ENCODE peak calls at places on chromosomes 6 and 20, in four cellular contexts. M is fibroblast of lung, H is caudate nucleus, V is left ventricle myocardium inferior. Z is an unnamed sample.

GRCh38 chr20:2302369-2302768 is 6.6 kb downstream of the TGM3 start:
- DNase-seq in H (no peak), V (no peak), M (no peak), Z (no peak)

GRCh38 chr6:46963626-46964025 is 41.9 kb upstream of the ADGRF5 start:
- DNase-seq in H (no peak), V (no peak), M (no peak), Z (no peak)

GRCh38 chr20:49983848-49984408 is 1.1 kb downstream of the SNAI1 start:
- DNase-seq in M (peak), V (peak), H (no peak), Z (no peak)

GRCh38 chr6:7697820-7698623 is 27.9 kb upstream of the BMP6 start:
- DNase-seq in V (no peak), M (peak), H (no peak), Z (peak)

GRCh38 chr20:8305449-8305978 is 173.4 kb downstream of the PLCB1 start:
- DNase-seq in H (no peak), M (peak), V (peak), Z (peak)

GRCh38 chr6:125512621-125513020 is 210.9 kb upstream of the HDDC2 start:
- DNase-seq in V (no peak), M (no peak), H (no peak), Z (no peak)

GRCh38 chr6:41578714-41579610 is 32.8 kb downstream of the FOXP4 start:
- DNase-seq in H (no peak), M (peak), V (no peak), Z (no peak)

GRCh38 chr20:31606678-31606927 is 1.5 kb downstream of the ID1 start:
- DNase-seq in M (no peak), V (no peak), H (no peak), Z (no peak)

GRCh38 chr6:109304284-109305015 is 77.8 kb downstream of the CD164 start:
- DNase-seq in V (no peak), H (no peak), M (no peak), Z (no peak)

GRCh38 chr6:134935076-134935475 is 14.8 kb downstream of the ALDH8A1 start:
- DNase-seq in H (no peak), V (no peak), M (no peak), Z (peak)

GRCh38 chr6:37170273-37171140 is 555 bp downstream of the PIM1 start:
- DNase-seq in V (peak), H (peak), M (no peak), Z (no peak)

GRCh38 chr6:87817226-87817625 is 115.2 kb upstream of the AKIRIN2 start:
- DNase-seq in V (no peak), M (no peak), H (no peak), Z (no peak)

GRCh38 chr20:46057856-46058655 is 29.0 kb downstream of the SLC12A5 start:
- DNase-seq in V (peak), H (no peak), M (peak), Z (no peak)

GRCh38 chr20:59006864-59007757 is at the start of gene CTSZ:
- DNase-seq in H (no peak), M (peak), V (peak), Z (no peak)

GRCh38 chr6:107769053-107769658 is 55.0 kb downstream of the SCML4 start:
- DNase-seq in H (no peak), V (no peak), M (no peak), Z (no peak)

GRCh38 chr6:25366785-25367657 is 87.8 kb downstream of the CARMIL1 start:
- DNase-seq in H (no peak), V (no peak), M (no peak), Z (no peak)

GRCh38 chr20:58721951-58722371 is 29.4 kb downstream of the NPEPL1 start:
- DNase-seq in V (peak), M (no peak), H (no peak), Z (no peak)

GRCh38 chr20:51563597-51564332 is 21.2 kb upstream of the NFATC2 start:
- DNase-seq in V (peak), H (no peak), M (peak), Z (no peak)

GRCh38 chr6:166307981-166308768 is at the start of gene PRR18:
- DNase-seq in M (no peak), V (no peak), H (peak), Z (no peak)

GRCh38 chr6:17984822-17985660 is 2.4 kb downstream of the KIF13A start:
- DNase-seq in V (no peak), H (no peak), M (peak), Z (no peak)

GRCh38 chr6:155247618-155248017 is 16.2 kb upstream of the CLDN20 start:
- DNase-seq in M (peak), H (no peak), V (no peak), Z (peak)

GRCh38 chr6:16181429-16182359 is 52.8 kb downstream of the MYLIP start:
- DNase-seq in M (no peak), V (no peak), H (no peak), Z (no peak)

GRCh38 chr20:45971675-45972499 is at the start of gene ZNF335:
- DNase-seq in M (peak), V (peak), H (peak), Z (peak)

GRCh38 chr20:38275815-38276550 is 15.4 kb upstream of the KIAA1755 start:
- DNase-seq in V (no peak), H (no peak), M (peak), Z (peak)

GRCh38 chr6:25835442-25836283 is 3.8 kb upstream of the SLC17A1 start:
- DNase-seq in V (no peak), M (no peak), H (no peak), Z (no peak)

GRCh38 chr6:37172991-37173572 is 3.1 kb downstream of the PIM1 start:
- DNase-seq in H (no peak), M (no peak), V (no peak), Z (no peak)

GRCh38 chr20:2093200-2093781 is 8.3 kb upstream of the STK35 start:
- DNase-seq in V (no peak), M (peak), H (no peak), Z (no peak)

GRCh38 chr20:59835448-59836395 is 97.7 kb downstream of the SYCP2 start:
- DNase-seq in M (peak), H (no peak), V (peak), Z (no peak)

GRCh38 chr20:62346398-62347150 is 20.5 kb downstream of the LAMA5 start:
- DNase-seq in H (no peak), M (no peak), V (no peak), Z (no peak)

GRCh38 chr6:33374359-33374910 is 17.2 kb upstream of the KIFC1 start:
- DNase-seq in H (no peak), M (no peak), V (no peak), Z (no peak)

GRCh38 chr20:64113444-64113775 is 6.0 kb upstream of the NPBWR2 start:
- DNase-seq in H (no peak), M (no peak), V (no peak), Z (no peak)

GRCh38 chr20:20286061-20286460 is 81.8 kb upstream of the INSM1 start:
- DNase-seq in H (no peak), V (no peak), M (no peak), Z (no peak)

GRCh38 chr6:102981631-102982030 is 1588.1 kb downstream of the GRIK2 start:
- DNase-seq in H (no peak), V (no peak), M (no peak), Z (no peak)

GRCh38 chr20:35410613-35411012 is 1.2 kb downstream of the UQCC1 start:
- DNase-seq in V (no peak), H (no peak), M (no peak), Z (no peak)
- H3K27ac ChIP-seq in V (no peak), H (no peak), M (no peak), Z (no peak)

DNA sequence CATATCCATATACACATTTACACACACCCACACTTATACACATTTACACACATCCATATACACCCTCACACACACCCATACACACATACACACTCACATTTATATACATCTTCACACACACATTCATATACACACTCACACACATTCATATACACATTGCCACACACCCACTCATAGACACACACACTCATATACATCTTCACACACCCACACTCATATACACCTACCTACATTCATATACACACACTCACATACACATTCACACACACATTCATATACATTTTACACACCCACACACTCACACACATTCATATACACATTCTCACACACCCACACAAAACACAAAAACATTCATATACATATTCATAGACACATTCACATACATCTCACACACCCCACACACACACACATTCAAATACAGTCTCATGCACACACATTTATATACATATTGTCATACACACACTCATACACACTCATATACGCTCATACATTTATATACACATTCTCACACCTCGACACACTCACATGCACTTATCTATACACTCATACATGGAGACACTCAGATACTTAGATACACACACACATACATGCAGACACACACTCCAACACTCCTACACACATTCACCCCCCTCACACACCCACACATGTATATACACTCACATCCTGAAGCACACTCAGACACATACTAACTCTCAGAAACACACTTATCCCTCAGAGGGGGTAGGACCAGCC is 82.1 kb downstream of the MRPL14 start:
- DNase-seq in M (no peak), H (no peak), V (no peak), Z (no peak)
- H3K27ac ChIP-seq in M (no peak), H (no peak), V (peak), Z (no peak)

GRCh38 chr6:44169154-44169553 is 10.5 kb downstream of the CAPN11 start:
- DNase-seq in H (no peak), V (no peak), M (peak), Z (no peak)
- H3K27ac ChIP-seq in H (no peak), V (no peak), M (no peak), Z (no peak)

GRCh38 chr6:52307900-52308372 is 23.4 kb upstream of the MCM3 start:
- DNase-seq in V (no peak), H (no peak), M (no peak), Z (no peak)
- H3K27ac ChIP-seq in V (no peak), H (no peak), M (no peak), Z (no peak)

GRCh38 chr20:57618766-57619052 is 1.5 kb downstream of the ZBP1 start:
- DNase-seq in M (no peak), V (no peak), H (no peak), Z (no peak)
- H3K27ac ChIP-seq in M (no peak), V (peak), H (no peak), Z (no peak)

GRCh38 chr6:52532457-52532856 is 44.4 kb downstream of the TRAM2 start:
- DNase-seq in V (no peak), M (no peak), H (no peak), Z (no peak)

GRCh38 chr6:52529311-52529710 is 47.5 kb downstream of the TRAM2 start:
- DNase-seq in H (no peak), V (no peak), M (no peak), Z (no peak)

GRCh38 chr6:52530351-52530750 is 46.5 kb downstream of the TRAM2 start:
- DNase-seq in H (no peak), M (no peak), V (no peak), Z (no peak)

GRCh38 chr6:52533491-52533890 is 43.4 kb downstream of the TRAM2 start:
- DNase-seq in M (no peak), V (no peak), H (no peak), Z (no peak)

GRCh38 chr6:52531396-52531795 is 45.5 kb downstream of the TRAM2 start:
- DNase-seq in H (no peak), V (no peak), M (no peak), Z (no peak)
- H3K27ac ChIP-seq in H (no peak), V (no peak), M (no peak), Z (no peak)

DNA sequence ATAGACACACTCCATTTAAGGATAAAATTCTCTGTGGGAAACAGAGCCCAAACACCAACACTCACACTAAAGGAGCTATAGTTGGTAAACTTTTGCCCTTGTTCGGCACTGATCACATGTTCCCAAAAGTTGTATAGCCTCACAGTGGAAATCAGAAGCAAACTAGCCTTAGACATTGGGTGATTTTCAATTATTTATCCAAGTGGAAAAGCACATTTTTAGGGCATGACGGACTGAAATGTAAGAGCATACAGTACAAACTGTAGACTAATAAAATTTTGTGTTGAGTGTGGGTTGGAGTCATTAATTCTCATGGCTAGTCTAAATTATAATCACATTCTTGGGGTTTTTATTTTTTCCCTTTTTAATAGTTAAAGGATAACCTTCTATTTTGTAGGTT is 202.4 kb downstream of the MOXD1 start:
- DNase-seq in M (peak), V (no peak), H (no peak), Z (no peak)
- H3K27ac ChIP-seq in M (no peak), V (peak), H (no peak), Z (no peak)

GRCh38 chr20:9400371-9401025 is 113.9 kb upstream of the LAMP5 start:
- DNase-seq in H (no peak), M (no peak), V (no peak), Z (no peak)
- H3K27ac ChIP-seq in H (no peak), M (no peak), V (no peak), Z (no peak)

DNA sequence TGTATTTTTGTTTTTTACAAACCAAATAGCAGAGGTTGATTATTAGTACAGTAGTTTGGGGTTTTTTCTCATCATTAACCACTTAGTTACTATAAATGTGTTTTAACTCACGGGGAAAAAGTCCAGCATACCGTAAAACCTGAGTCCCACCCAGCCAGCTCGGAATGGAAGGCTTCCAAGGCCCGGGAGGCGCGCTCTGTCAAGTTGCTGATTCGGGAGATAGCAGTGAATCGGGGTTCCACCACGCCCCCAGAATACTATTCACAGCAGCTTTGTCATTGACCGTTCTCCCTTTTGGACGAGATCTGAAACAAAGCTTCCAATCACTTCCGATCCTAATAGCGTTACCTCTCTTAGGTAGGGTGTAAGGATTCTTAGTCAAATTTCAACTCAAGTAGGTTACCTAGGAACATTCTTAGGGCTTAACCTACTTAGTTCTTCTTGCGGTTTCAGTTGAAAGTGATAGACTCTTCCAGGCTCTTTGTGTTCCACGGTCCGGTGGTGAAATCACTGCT is 232.8 kb upstream of the QKI start:
- DNase-seq in H (no peak), M (no peak), V (no peak), Z (no peak)
- H3K27ac ChIP-seq in H (peak), M (no peak), V (peak), Z (no peak)

GRCh38 chr6:89028774-89029173 is 51.8 kb upstream of the PNRC1 start:
- DNase-seq in H (no peak), V (no peak), M (no peak), Z (no peak)

GRCh38 chr6:89035252-89036106 is 45.1 kb upstream of the PNRC1 start:
- DNase-seq in H (no peak), M (peak), V (peak), Z (peak)

GRCh38 chr6:89032599-89032998 is 48.0 kb upstream of the PNRC1 start:
- DNase-seq in H (no peak), M (peak), V (no peak), Z (no peak)

GRCh38 chr6:89037156-89037900 is 43.2 kb upstream of the PNRC1 start:
- DNase-seq in M (no peak), V (no peak), H (no peak), Z (peak)

DNA sequence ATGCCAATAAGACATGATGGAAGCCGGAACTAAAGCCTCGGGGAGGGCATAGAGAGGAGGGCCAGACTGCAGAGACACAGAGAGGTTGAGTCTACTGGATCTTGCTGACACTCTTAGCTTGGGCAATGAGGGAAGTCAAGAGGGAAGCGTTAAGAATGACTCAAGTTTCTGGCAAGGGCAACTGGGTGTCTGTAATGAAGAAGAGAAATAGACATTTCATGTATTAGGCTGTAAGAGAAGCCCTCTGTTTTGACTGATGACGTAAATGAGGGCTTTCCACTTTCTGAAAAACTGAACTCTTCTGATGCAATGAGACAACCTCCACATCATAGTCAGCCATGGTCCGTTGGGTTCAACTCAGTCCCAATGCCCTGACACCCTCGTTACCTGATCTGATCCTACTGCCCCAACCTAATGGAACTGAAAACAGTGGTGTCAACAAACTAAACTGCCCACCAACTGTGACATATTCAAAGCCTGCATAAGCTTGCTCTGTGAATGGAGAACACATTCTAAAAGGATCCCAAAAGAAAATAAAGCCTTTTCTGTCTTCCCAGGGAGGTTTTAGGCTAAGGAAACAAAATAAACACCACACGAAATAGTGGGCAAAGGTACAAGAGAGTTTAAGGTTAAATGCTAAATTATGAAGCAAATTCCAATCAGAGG is 45.8 kb upstream of the PNRC1 start:
- DNase-seq in H (no peak), M (peak), V (peak), Z (peak)
- H3K27ac ChIP-seq in H (peak), M (peak), V (peak), Z (peak)